ENCODE peak calls at places on chromosomes 11 and 22, in five cellular contexts. P is HFF-Myc, A is brain microvascular endothelial cell, R is A549, W is upper lobe of right lung. K is an unnamed sample.

GRCh38 chr22:35971418-35972119 is 57.1 kb downstream of the RBFOX2 start:
- DNase-seq in P (peak), A (peak), R (no peak), W (no peak), K (no peak)

GRCh38 chr11:12642040-12642439 is 32.2 kb upstream of the TEAD1 start:
- DNase-seq in P (no peak), A (peak), R (no peak), W (no peak), K (no peak)

GRCh38 chr22:10741210-10741609 is 4786.8 kb upstream of the OR11H1 start:
- DNase-seq in P (no peak), A (no peak), R (no peak), W (no peak), K (peak)

GRCh38 chr11:2471804-2472096 is 26.9 kb downstream of the KCNQ1 start:
- DNase-seq in P (no peak), A (no peak), R (no peak), W (no peak), K (no peak)

GRCh38 chr11:85628771-85629341 is 463 bp downstream of the TMEM126B start:
- DNase-seq in P (no peak), A (no peak), R (no peak), W (no peak), K (no peak)

GRCh38 chr11:132539590-132540368 is 992.5 kb downstream of the OPCML start:
- DNase-seq in P (no peak), A (no peak), R (no peak), W (no peak), K (no peak)

GRCh38 chr11:118609380-118610219 is 2.2 kb downstream of the PHLDB1 start:
- DNase-seq in P (no peak), A (no peak), R (no peak), W (no peak), K (peak)

GRCh38 chr22:41568811-41569210 is 8.0 kb downstream of the CSDC2 start:
- DNase-seq in P (no peak), A (no peak), R (no peak), W (no peak), K (no peak)

GRCh38 chr11:37512156-37512780 is 914.2 kb upstream of the RAG2 start:
- DNase-seq in P (no peak), A (no peak), R (no peak), W (no peak), K (no peak)

GRCh38 chr11:87501388-87501787 is 463.7 kb downstream of the TMEM135 start:
- DNase-seq in P (no peak), A (no peak), R (no peak), W (no peak), K (no peak)

GRCh38 chr11:104199041-104199440 is 35.1 kb upstream of the PDGFD start:
- DNase-seq in P (no peak), A (no peak), R (no peak), W (no peak), K (no peak)

GRCh38 chr11:1494650-1495049 is 8.1 kb upstream of the MOB2 start:
- DNase-seq in P (no peak), A (no peak), R (no peak), W (no peak), K (no peak)

GRCh38 chr11:133697161-133697560 is 148.2 kb downstream of the SPATA19 start:
- DNase-seq in P (no peak), A (no peak), R (no peak), W (no peak), K (no peak)

GRCh38 chr11:79312591-79313267 is 128.1 kb downstream of the TENM4 start:
- DNase-seq in P (no peak), A (no peak), R (no peak), W (no peak), K (no peak)

GRCh38 chr22:22944268-22944985 is 56.8 kb downstream of the IGLL5 start:
- DNase-seq in P (no peak), A (no peak), R (no peak), W (peak), K (no peak)

GRCh38 chr11:65791719-65792213 is 4.9 kb downstream of the OVOL1 start:
- DNase-seq in P (peak), A (no peak), R (no peak), W (peak), K (no peak)

GRCh38 chr11:85710912-85711311 is 24.9 kb upstream of the CCDC89 start:
- DNase-seq in P (no peak), A (no peak), R (peak), W (no peak), K (no peak)

GRCh38 chr11:10139656-10140055 is 154.4 kb downstream of the SBF2 start:
- DNase-seq in P (no peak), A (peak), R (peak), W (no peak), K (no peak)

GRCh38 chr11:123122341-123122740 is 60.4 kb upstream of the HSPA8 start:
- DNase-seq in P (no peak), A (peak), R (peak), W (no peak), K (no peak)

GRCh38 chr11:124656759-124657627 is 16.5 kb downstream of the SIAE start:
- DNase-seq in P (no peak), A (peak), R (no peak), W (no peak), K (no peak)

GRCh38 chr22:48951836-48952235 is 875.8 kb downstream of the BRD1 start:
- DNase-seq in P (no peak), A (no peak), R (no peak), W (no peak), K (peak)

GRCh38 chr11:23765862-23766261 is 731.0 kb upstream of the LUZP2 start:
- DNase-seq in P (no peak), A (peak), R (no peak), W (no peak), K (no peak)

GRCh38 chr11:23013509-23013908 is 153.2 kb upstream of the CCDC179 start:
- DNase-seq in P (no peak), A (no peak), R (no peak), W (no peak), K (no peak)

GRCh38 chr22:17047656-17048055 is 37.1 kb upstream of the IL17RA start:
- DNase-seq in P (no peak), A (no peak), R (no peak), W (no peak), K (no peak)

GRCh38 chr22:37621352-37621860 is 12.8 kb downstream of the GGA1 start:
- DNase-seq in P (no peak), A (no peak), R (no peak), W (no peak), K (no peak)

GRCh38 chr22:27181537-27181936 is 524.1 kb downstream of the MIAT start:
- DNase-seq in P (no peak), A (no peak), R (no peak), W (no peak), K (no peak)

GRCh38 chr11:126732981-126733380 is 267.6 kb downstream of the KIRREL3 start:
- DNase-seq in P (no peak), A (no peak), R (no peak), W (no peak), K (no peak)

GRCh38 chr11:132106336-132106982 is 736.0 kb downstream of the NTM start:
- DNase-seq in P (no peak), A (no peak), R (no peak), W (no peak), K (no peak)

GRCh38 chr22:29689872-29690213 is 30.0 kb upstream of the CABP7 start:
- DNase-seq in P (no peak), A (peak), R (peak), W (peak), K (no peak)

GRCh38 chr11:17611503-17612220 is 64.6 kb downstream of the OTOG start:
- DNase-seq in P (no peak), A (no peak), R (no peak), W (peak), K (no peak)

GRCh38 chr11:82003671-82004148 is 730.0 kb downstream of the FAM181B start:
- DNase-seq in P (no peak), A (peak), R (no peak), W (no peak), K (no peak)

GRCh38 chr22:47123827-47124442 is 361.5 kb downstream of the TBC1D22A start:
- DNase-seq in P (no peak), A (no peak), R (no peak), W (peak), K (peak)

GRCh38 chr11:61891331-61892084 is at the start of gene FADS3:
- DNase-seq in P (no peak), A (no peak), R (peak), W (peak), K (no peak)

GRCh38 chr22:22855617-22856308 is 31.9 kb upstream of the IGLL5 start:
- DNase-seq in P (no peak), A (no peak), R (no peak), W (no peak), K (no peak)

GRCh38 chr11:61868601-61869476 is 22.5 kb downstream of the FADS3 start:
- DNase-seq in P (no peak), A (no peak), R (no peak), W (no peak), K (peak)

GRCh38 chr11:8071616-8072581 is 9.1 kb upstream of the TUB start:
- DNase-seq in P (no peak), A (no peak), R (no peak), W (peak), K (peak)

GRCh38 chr11:87421422-87421821 is 383.7 kb downstream of the TMEM135 start:
- DNase-seq in P (peak), A (peak), R (peak), W (no peak), K (no peak)

GRCh38 chr22:45199723-45200122 is 36.0 kb downstream of the NUP50 start:
- DNase-seq in P (no peak), A (no peak), R (no peak), W (no peak), K (peak)

DNA sequence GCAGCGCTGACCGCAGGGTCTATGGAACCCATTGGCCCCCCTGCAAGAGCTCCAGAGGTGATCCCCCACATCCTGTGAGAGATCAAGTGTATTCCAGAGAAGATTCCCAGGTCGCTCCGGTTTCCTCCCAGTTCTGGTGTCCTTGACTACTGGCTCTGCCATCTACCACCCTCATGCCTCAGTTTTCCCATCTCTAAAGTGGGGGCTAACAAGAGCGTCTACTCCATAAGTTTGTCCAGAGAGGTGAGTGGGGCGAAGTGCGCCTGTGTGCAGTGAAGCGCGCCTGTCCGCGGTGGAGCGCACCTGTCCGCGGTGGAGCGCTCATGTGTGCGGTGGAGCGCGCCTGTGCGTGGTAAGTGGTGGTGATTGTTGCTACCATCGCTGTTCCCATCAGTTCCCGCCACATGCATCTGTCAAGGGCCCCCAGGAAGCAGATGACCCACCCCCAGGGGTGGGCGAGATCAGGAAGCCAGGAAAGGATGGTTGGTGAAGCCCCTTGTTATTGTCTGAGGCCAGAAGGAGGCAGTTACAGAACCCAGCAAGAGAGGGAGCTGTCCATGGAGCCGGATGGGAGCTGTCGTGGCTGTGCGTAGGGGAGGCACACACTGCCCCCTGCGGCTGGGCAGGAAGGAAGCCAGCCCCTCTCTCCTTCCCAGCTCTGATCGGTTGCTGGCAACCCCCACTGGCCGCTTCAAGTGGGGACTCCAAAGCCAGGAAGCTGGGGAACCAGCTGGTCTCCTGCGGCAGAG is 73.2 kb upstream of the FGF3 start:
- DNase-seq in P (no peak), A (no peak), R (peak), W (no peak), K (peak)
- TF ChIP-seq CTCF in P (peak), A (peak), R (no peak), W (no peak), K (peak)

GRCh38 chr11:64235427-64236161 is 1.2 kb downstream of the VEGFB start:
- DNase-seq in P (no peak), A (no peak), R (no peak), W (peak), K (peak)

GRCh38 chr11:64233913-64234839 is at the start of gene VEGFB:
- DNase-seq in P (no peak), A (no peak), R (peak), W (peak), K (no peak)

GRCh38 chr11:64237484-64237951 is 3.1 kb downstream of the VEGFB start:
- DNase-seq in P (no peak), A (no peak), R (no peak), W (peak), K (peak)

GRCh38 chr11:64232182-64233018 is 2.0 kb upstream of the VEGFB start:
- DNase-seq in P (no peak), A (no peak), R (no peak), W (peak), K (no peak)

DNA sequence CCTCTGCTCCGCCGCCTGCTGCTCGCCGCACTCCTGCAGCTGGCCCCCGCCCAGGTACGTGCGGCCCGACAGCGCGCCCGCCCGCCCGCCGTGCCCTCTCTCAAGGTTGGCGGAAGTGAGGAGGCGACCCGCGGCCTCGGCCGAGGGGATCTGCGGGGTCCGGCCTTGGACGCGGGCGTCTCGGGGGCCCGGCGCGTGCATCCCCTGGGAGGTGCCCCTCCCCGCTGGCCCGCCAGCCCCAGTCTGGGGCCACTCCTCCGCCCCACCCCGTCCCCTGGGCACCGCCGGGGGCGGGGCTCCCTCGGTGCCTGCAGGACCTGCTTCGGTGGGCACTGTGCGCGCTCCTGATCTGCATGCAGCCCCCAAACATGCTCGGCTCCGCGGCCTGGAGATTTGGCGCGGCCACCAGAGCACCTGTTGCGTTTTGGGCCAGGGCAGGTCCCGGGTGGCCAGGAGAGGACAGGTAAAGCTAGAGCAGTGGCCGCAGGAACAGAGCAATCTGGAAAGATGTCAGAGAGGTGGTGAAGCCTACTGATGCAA is 526 bp downstream of the VEGFB start:
- DNase-seq in P (no peak), A (no peak), R (no peak), W (peak), K (peak)
- TF ChIP-seq CTCF in P (no peak), A (no peak), R (no peak), W (no peak), K (peak)

DNA sequence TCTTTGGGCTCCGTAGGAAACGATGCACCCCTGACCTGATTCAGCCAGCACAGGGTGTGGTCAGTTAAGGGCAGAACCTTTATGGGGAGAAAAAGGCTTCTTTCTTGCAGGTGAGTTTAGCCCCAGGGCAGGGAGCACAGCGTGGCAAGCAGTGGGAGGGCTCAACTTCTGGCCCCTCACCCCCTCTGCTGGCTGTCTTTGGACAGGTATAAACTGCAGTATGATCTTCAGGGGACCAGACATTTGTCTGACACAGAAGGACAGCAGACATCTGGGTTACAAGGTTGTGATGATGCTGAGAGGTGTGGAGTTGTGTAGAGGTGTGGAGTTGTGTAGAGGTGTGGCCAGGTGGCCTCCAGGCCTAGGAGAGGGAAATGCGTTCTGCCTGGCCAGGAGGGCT is 324.0 kb upstream of the PLET1 start:
- DNase-seq in P (no peak), A (no peak), R (no peak), W (no peak), K (no peak)
- TF ChIP-seq CTCF in P (no peak), A (peak), R (no peak), W (no peak), K (peak)

GRCh38 chr22:26066534-26066933 is 102.7 kb upstream of the SEZ6L start:
- DNase-seq in P (no peak), A (no peak), R (no peak), W (no peak), K (no peak)
- TF ChIP-seq CTCF in P (no peak), A (no peak), R (no peak), W (no peak), K (no peak)

GRCh38 chr11:128724891-128725611 is 31.2 kb downstream of the FLI1 start:
- DNase-seq in P (no peak), A (no peak), R (no peak), W (no peak), K (no peak)
- TF ChIP-seq CTCF in P (no peak), A (no peak), R (no peak), W (no peak), K (no peak)

GRCh38 chr11:15108592-15109130 is 6.1 kb upstream of the INSC start:
- DNase-seq in P (no peak), A (no peak), R (no peak), W (no peak), K (no peak)

GRCh38 chr11:15109602-15110001 is 5.1 kb upstream of the INSC start:
- DNase-seq in P (no peak), A (no peak), R (no peak), W (no peak), K (no peak)

GRCh38 chr11:15106201-15106965 is 8.3 kb upstream of the INSC start:
- DNase-seq in P (no peak), A (peak), R (no peak), W (no peak), K (no peak)

GRCh38 chr11:15111215-15111614 is 3.5 kb upstream of the INSC start:
- DNase-seq in P (no peak), A (no peak), R (no peak), W (no peak), K (no peak)

GRCh38 chr11:15107730-15108515 is 6.8 kb upstream of the INSC start:
- DNase-seq in P (no peak), A (no peak), R (no peak), W (no peak), K (no peak)
- TF ChIP-seq CTCF in P (no peak), A (no peak), R (no peak), W (no peak), K (no peak)

GRCh38 chr11:30608534-30608933 is 22.4 kb upstream of the MPPED2 start:
- DNase-seq in P (no peak), A (no peak), R (no peak), W (no peak), K (no peak)

GRCh38 chr11:30605036-30605435 is 18.9 kb upstream of the MPPED2 start:
- DNase-seq in P (no peak), A (no peak), R (no peak), W (no peak), K (no peak)

DNA sequence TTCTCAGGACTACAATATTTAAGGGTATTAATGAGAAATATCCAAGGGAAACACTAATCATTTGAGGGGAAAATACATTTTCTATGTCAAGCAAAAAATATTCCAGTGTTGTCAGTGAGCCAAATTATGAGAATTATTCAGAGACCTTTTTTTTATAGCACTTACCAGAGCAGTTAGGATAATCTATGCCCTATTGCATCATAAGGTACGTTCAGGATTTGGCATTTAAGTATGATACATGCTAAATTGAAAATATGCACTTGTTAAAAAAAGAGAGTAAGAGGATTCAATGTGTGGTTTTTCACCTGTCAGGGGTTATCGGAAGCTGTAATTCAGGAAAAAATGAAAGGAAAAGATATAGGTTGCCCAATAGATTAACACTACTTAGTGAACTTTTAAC is 17.2 kb upstream of the MPPED2 start:
- DNase-seq in P (no peak), A (no peak), R (no peak), W (no peak), K (no peak)
- TF ChIP-seq CTCF in P (no peak), A (no peak), R (no peak), W (no peak), K (no peak)

GRCh38 chr22:19431641-19432091 is at the start of gene HIRA:
- DNase-seq in P (no peak), A (peak), R (peak), W (peak), K (peak)
- TF ChIP-seq CTCF in P (no peak), A (no peak), R (no peak), W (no peak), K (no peak)